ENCODE peak calls at places on chromosomes 2 and 18, in four cellular contexts. One of them, this sample, is unnamed.

GRCh38 chr2:128768066-128768465 is 449.4 kb upstream of the HS6ST1 start:
- DNase-seq in WTC11: no peak
- DNase-seq in K562: no peak
- DNase-seq in A549: no peak
- DNase-seq in this sample: no peak

GRCh38 chr2:239035997-239036731 is 188.3 kb downstream of the TWIST2 start:
- DNase-seq in K562: no peak
- DNase-seq in WTC11: peak; percentile 41
- DNase-seq in A549: no peak
- DNase-seq in this sample: no peak

GRCh38 chr2:176805345-176805744 is 407.2 kb upstream of the HNRNPA3 start:
- DNase-seq in K562: no peak
- DNase-seq in WTC11: no peak
- DNase-seq in A549: no peak
- DNase-seq in this sample: no peak

GRCh38 chr2:156341482-156342251 is 9.1 kb upstream of the NR4A2 start:
- DNase-seq in K562: peak; percentile 91
- DNase-seq in A549: peak; percentile 95
- DNase-seq in WTC11: peak; percentile 66
- DNase-seq in this sample: peak; percentile 52

GRCh38 chr2:136131961-136132839 is 14.3 kb upstream of the CXCR4 start:
- DNase-seq in WTC11: no peak
- DNase-seq in K562: no peak
- DNase-seq in A549: no peak
- DNase-seq in this sample: no peak

GRCh38 chr2:227377461-227378351 is 1.4 kb downstream of the TM4SF20 start:
- DNase-seq in K562: no peak
- DNase-seq in A549: peak; percentile 79
- DNase-seq in WTC11: no peak
- DNase-seq in this sample: no peak

GRCh38 chr18:39594206-39594605 is 2028.6 kb upstream of the CELF4 start:
- DNase-seq in A549: no peak
- DNase-seq in WTC11: no peak
- DNase-seq in K562: no peak
- DNase-seq in this sample: no peak

GRCh38 chr18:23077493-23078256 is 57.6 kb upstream of the CABLES1 start:
- DNase-seq in WTC11: peak; percentile 21
- DNase-seq in K562: no peak
- DNase-seq in A549: peak; percentile 73
- DNase-seq in this sample: peak; percentile 75

GRCh38 chr2:98748303-98749052 is 17.5 kb upstream of the MGAT4A start:
- DNase-seq in A549: no peak
- DNase-seq in WTC11: no peak
- DNase-seq in K562: no peak
- DNase-seq in this sample: no peak

GRCh38 chr2:60341151-60341550 is 212.3 kb downstream of the BCL11A start:
- DNase-seq in K562: no peak
- DNase-seq in WTC11: no peak
- DNase-seq in A549: no peak
- DNase-seq in this sample: no peak

GRCh38 chr2:54871457-54872103 is 148.1 kb downstream of the EML6 start:
- DNase-seq in WTC11: no peak
- DNase-seq in A549: peak; percentile 46
- DNase-seq in K562: no peak
- DNase-seq in this sample: peak; percentile 73

GRCh38 chr18:59918320-59918755 is 18.5 kb downstream of the PMAIP1 start:
- DNase-seq in A549: peak; percentile 66
- DNase-seq in WTC11: no peak
- DNase-seq in K562: peak; percentile 33
- DNase-seq in this sample: no peak

GRCh38 chr2:171778515-171778914 is 91.2 kb downstream of the DYNC1I2 start:
- DNase-seq in WTC11: no peak
- DNase-seq in K562: no peak
- DNase-seq in A549: no peak
- DNase-seq in this sample: no peak

GRCh38 chr2:164288235-164288634 is 333.0 kb downstream of the GRB14 start:
- DNase-seq in K562: no peak
- DNase-seq in A549: no peak
- DNase-seq in WTC11: no peak
- DNase-seq in this sample: no peak

GRCh38 chr2:191109888-191110287 is 40.9 kb downstream of the STAT4 start:
- DNase-seq in A549: no peak
- DNase-seq in WTC11: no peak
- DNase-seq in K562: no peak
- DNase-seq in this sample: no peak

GRCh38 chr2:207498427-207498826 is 31.3 kb upstream of the CREB1 start:
- DNase-seq in A549: no peak
- DNase-seq in WTC11: no peak
- DNase-seq in K562: no peak
- DNase-seq in this sample: no peak
- TF ChIP-seq HMGXB4 in A549: no peak
- TF ChIP-seq HMGXB4 in WTC11: no peak
- TF ChIP-seq HMGXB4 in K562: no peak
- TF ChIP-seq HMGXB4 in this sample: no peak

GRCh38 chr18:74689251-74689650 is 91.6 kb downstream of the ZNF407 start:
- DNase-seq in A549: no peak
- DNase-seq in K562: no peak
- DNase-seq in WTC11: no peak
- DNase-seq in this sample: no peak
- TF ChIP-seq HMGXB4 in A549: no peak
- TF ChIP-seq HMGXB4 in K562: no peak
- TF ChIP-seq HMGXB4 in WTC11: no peak
- TF ChIP-seq HMGXB4 in this sample: no peak

GRCh38 chr18:21295101-21295500 is 53.1 kb downstream of the GREB1L start:
- DNase-seq in K562: no peak
- DNase-seq in WTC11: no peak
- DNase-seq in A549: no peak
- DNase-seq in this sample: no peak
- TF ChIP-seq HMGXB4 in K562: no peak
- TF ChIP-seq HMGXB4 in WTC11: no peak
- TF ChIP-seq HMGXB4 in A549: no peak
- TF ChIP-seq HMGXB4 in this sample: no peak

GRCh38 chr2:181742908-181743722 is 62.8 kb upstream of the NEUROD1 start:
- DNase-seq in WTC11: no peak
- DNase-seq in K562: no peak
- DNase-seq in A549: peak; percentile 65
- DNase-seq in this sample: peak; percentile 66
- TF ChIP-seq HMGXB4 in WTC11: no peak
- TF ChIP-seq HMGXB4 in K562: no peak
- TF ChIP-seq HMGXB4 in A549: no peak
- TF ChIP-seq HMGXB4 in this sample: no peak

GRCh38 chr18:48032876-48033769 is 102.7 kb upstream of the SMAD2 start:
- DNase-seq in WTC11: no peak
- DNase-seq in K562: no peak
- DNase-seq in A549: no peak
- DNase-seq in this sample: no peak
- TF ChIP-seq HMGXB4 in WTC11: no peak
- TF ChIP-seq HMGXB4 in K562: no peak
- TF ChIP-seq HMGXB4 in A549: no peak
- TF ChIP-seq HMGXB4 in this sample: no peak

DNA sequence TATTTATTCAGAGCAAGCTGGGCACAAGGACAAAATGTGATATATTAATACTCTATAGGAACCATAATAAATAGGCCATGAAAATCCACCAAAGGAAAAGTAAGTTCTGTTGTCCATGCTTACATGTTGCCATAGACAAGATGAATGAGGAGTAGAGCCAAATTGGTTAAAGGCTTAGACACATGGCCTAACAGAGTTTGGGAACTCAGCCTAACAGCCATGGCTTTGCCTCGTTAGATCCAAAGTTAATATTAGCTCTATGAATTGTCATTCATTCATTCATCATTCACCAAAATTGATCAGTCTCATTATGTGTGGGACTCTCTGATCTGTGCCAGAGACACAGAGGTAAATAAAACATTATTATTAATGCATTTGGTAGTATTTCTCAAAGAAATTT is 183.4 kb downstream of the SCG2 start:
- DNase-seq in WTC11: no peak
- DNase-seq in K562: no peak
- DNase-seq in A549: no peak
- DNase-seq in this sample: no peak
- TF ChIP-seq HMGXB4 in WTC11: no peak
- TF ChIP-seq HMGXB4 in K562: no peak
- TF ChIP-seq HMGXB4 in A549: no peak
- TF ChIP-seq HMGXB4 in this sample: no peak

DNA sequence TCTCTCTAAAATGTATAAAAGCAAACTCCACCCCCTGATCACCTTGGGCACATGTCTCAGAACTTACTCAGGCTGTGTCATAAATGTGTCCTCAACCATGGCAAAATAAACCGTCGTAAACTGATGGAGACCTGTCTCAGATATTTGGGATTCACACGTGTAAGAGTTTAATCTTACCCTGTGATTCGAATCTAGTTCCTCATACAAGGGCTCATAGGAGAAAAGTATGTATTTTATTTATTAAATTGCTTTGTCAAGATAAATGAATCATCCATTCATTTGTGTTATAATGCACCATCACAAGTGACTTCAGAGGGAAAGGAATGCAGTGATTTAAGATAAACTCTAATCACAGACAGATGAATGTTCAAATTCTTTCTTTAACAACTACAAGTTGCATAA is 712.5 kb upstream of the LRATD1 start:
- DNase-seq in WTC11: no peak
- DNase-seq in K562: no peak
- DNase-seq in A549: no peak
- DNase-seq in this sample: no peak
- TF ChIP-seq HMGXB4 in WTC11: no peak
- TF ChIP-seq HMGXB4 in K562: no peak
- TF ChIP-seq HMGXB4 in A549: no peak
- TF ChIP-seq HMGXB4 in this sample: no peak

DNA sequence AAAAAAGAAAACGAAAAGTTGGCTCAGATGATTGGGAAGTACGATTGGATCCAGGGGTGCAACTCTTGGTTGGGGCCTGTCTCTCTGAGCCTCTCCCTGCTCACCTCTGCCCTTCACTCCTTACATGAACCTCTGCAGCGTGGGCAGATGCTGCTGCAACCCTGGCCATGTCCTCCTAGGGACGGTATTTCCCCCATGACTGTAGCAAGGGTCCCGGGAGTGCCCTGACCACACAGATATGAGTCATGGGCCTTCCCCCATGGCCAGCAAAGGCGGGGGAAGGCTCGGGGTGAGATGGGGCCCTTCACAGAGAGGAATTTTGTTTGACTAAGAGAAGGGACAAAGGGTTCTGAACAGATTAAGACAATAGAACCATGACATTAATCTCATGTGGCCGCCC is 129.0 kb downstream of the NCK2 start:
- DNase-seq in A549: peak; percentile 10
- DNase-seq in WTC11: no peak
- DNase-seq in K562: peak; percentile 61
- DNase-seq in this sample: peak; percentile 42
- TF ChIP-seq HMGXB4 in A549: no peak
- TF ChIP-seq HMGXB4 in WTC11: no peak
- TF ChIP-seq HMGXB4 in K562: no peak
- TF ChIP-seq HMGXB4 in this sample: no peak

DNA sequence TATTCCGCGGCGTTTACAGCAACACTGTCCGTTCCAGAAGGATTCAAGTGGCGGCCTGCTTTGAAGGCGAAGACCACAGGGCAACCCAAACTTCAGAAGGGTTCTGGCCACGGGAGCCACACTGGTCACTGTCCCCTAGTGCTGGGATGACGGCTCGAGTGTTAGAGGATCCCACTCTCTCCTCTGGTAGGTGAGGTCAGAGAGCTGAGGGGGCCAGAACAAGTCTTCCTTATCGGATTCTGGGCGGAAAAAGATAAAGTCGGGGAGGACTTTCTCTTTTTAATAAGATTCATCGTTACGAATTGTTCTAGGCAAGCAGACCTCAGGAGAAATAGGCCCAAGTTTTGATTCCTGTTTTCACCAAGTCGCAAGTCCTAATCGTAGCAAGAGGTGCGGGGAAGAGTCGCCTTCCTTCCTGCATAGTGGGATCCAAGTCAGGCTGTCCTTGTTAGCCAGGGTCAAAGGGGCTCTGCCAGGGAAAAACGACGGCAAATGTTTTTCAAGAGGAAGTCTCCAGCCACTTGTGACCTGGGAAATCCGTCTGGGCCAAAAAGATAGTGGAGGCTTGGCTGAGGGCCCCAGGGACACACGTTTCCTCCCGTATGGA is 862 bp upstream of the MYL12A start:
- DNase-seq in K562: peak; percentile 81
- DNase-seq in A549: no peak
- DNase-seq in WTC11: no peak
- DNase-seq in this sample: no peak
- TF ChIP-seq HMGXB4 in K562: no peak
- TF ChIP-seq HMGXB4 in A549: no peak
- TF ChIP-seq HMGXB4 in WTC11: no peak
- TF ChIP-seq HMGXB4 in this sample: no peak